ENCODE peak calls at places on chromosomes 1 and 21, in five cellular contexts. One of them, this sample, is unnamed.

GRCh38 chr1:113389356-113389952 is 861 bp upstream of the MAGI3 start:
- DNase-seq in astrocyte: no peak
- DNase-seq in mammary epithelial cell: no peak
- DNase-seq in GM12878: no peak
- DNase-seq in MM.1S: peak; percentile 9
- DNase-seq in this sample: no peak

GRCh38 chr1:209063816-209064664 is 519.5 kb upstream of the CAMK1G start:
- DNase-seq in astrocyte: no peak
- DNase-seq in MM.1S: no peak
- DNase-seq in GM12878: no peak
- DNase-seq in mammary epithelial cell: no peak
- DNase-seq in this sample: no peak

GRCh38 chr1:89095737-89096136 is 30.2 kb downstream of the GBP2 start:
- DNase-seq in astrocyte: no peak
- DNase-seq in MM.1S: no peak
- DNase-seq in GM12878: no peak
- DNase-seq in mammary epithelial cell: no peak
- DNase-seq in this sample: no peak

GRCh38 chr1:24763671-24764070 is 18.4 kb downstream of the CLIC4 start:
- DNase-seq in MM.1S: no peak
- DNase-seq in astrocyte: no peak
- DNase-seq in mammary epithelial cell: no peak
- DNase-seq in GM12878: no peak
- DNase-seq in this sample: no peak

GRCh38 chr1:9249534-9250335 is 15.2 kb downstream of the H6PD start:
- DNase-seq in GM12878: no peak
- DNase-seq in mammary epithelial cell: no peak
- DNase-seq in MM.1S: peak; percentile 20
- DNase-seq in astrocyte: no peak
- DNase-seq in this sample: peak; percentile 35

GRCh38 chr1:89987170-89987819 is 7.6 kb upstream of the ZNF326 start:
- DNase-seq in astrocyte: no peak
- DNase-seq in MM.1S: peak; percentile 79
- DNase-seq in GM12878: peak; percentile 45
- DNase-seq in mammary epithelial cell: peak; percentile 66
- DNase-seq in this sample: peak; percentile 87

GRCh38 chr1:48610628-48611542 is 138.9 kb upstream of the SPATA6 start:
- DNase-seq in GM12878: no peak
- DNase-seq in MM.1S: no peak
- DNase-seq in astrocyte: no peak
- DNase-seq in mammary epithelial cell: no peak
- DNase-seq in this sample: no peak

GRCh38 chr1:89550995-89551394 is 26.4 kb downstream of the LRRC8B start:
- DNase-seq in astrocyte: no peak
- DNase-seq in MM.1S: no peak
- DNase-seq in mammary epithelial cell: no peak
- DNase-seq in GM12878: no peak
- DNase-seq in this sample: no peak

GRCh38 chr1:155077346-155077745 is 1.3 kb upstream of the EFNA3 start:
- DNase-seq in GM12878: no peak
- DNase-seq in mammary epithelial cell: no peak
- DNase-seq in astrocyte: no peak
- DNase-seq in MM.1S: peak; percentile 84
- DNase-seq in this sample: no peak

GRCh38 chr1:9440763-9441194 is 98.5 kb upstream of the SLC25A33 start:
- DNase-seq in GM12878: no peak
- DNase-seq in astrocyte: no peak
- DNase-seq in MM.1S: no peak
- DNase-seq in mammary epithelial cell: no peak
- DNase-seq in this sample: no peak

GRCh38 chr1:41431490-41432350 is 52.8 kb downstream of the EDN2 start:
- DNase-seq in astrocyte: no peak
- DNase-seq in GM12878: no peak
- DNase-seq in mammary epithelial cell: no peak
- DNase-seq in MM.1S: no peak
- DNase-seq in this sample: no peak

GRCh38 chr1:94819945-94820746 is at the start of gene SLC44A3:
- DNase-seq in astrocyte: peak; percentile 51
- DNase-seq in mammary epithelial cell: peak; percentile 41
- DNase-seq in MM.1S: peak; percentile 37
- DNase-seq in GM12878: no peak
- DNase-seq in this sample: no peak

GRCh38 chr1:69569281-69569970 is 1.7 kb downstream of the LRRC7 start:
- DNase-seq in astrocyte: no peak
- DNase-seq in MM.1S: no peak
- DNase-seq in mammary epithelial cell: no peak
- DNase-seq in GM12878: no peak
- DNase-seq in this sample: no peak

GRCh38 chr1:47317841-47318240 is 3.9 kb upstream of the STIL start:
- DNase-seq in GM12878: no peak
- DNase-seq in astrocyte: peak; percentile 90
- DNase-seq in mammary epithelial cell: peak; percentile 58
- DNase-seq in MM.1S: no peak
- DNase-seq in this sample: no peak

GRCh38 chr1:107183011-107183410 is 42.2 kb downstream of the NTNG1 start:
- DNase-seq in MM.1S: no peak
- DNase-seq in astrocyte: peak; percentile 22
- DNase-seq in GM12878: no peak
- DNase-seq in mammary epithelial cell: peak; percentile 14
- DNase-seq in this sample: peak; percentile 76

GRCh38 chr1:228852511-228853088 is 117.3 kb downstream of the RHOU start:
- DNase-seq in mammary epithelial cell: no peak
- DNase-seq in astrocyte: no peak
- DNase-seq in MM.1S: no peak
- DNase-seq in GM12878: no peak
- DNase-seq in this sample: no peak

GRCh38 chr1:55827350-55827749 is 612.2 kb upstream of the USP24 start:
- DNase-seq in mammary epithelial cell: peak; percentile 66
- DNase-seq in astrocyte: peak; percentile 96
- DNase-seq in GM12878: no peak
- DNase-seq in MM.1S: no peak
- DNase-seq in this sample: no peak

GRCh38 chr1:151970641-151971040 is 23.0 kb downstream of the S100A10 start:
- DNase-seq in GM12878: no peak
- DNase-seq in mammary epithelial cell: peak; percentile 65
- DNase-seq in MM.1S: no peak
- DNase-seq in astrocyte: no peak
- DNase-seq in this sample: peak; percentile 45

GRCh38 chr1:232435746-232436145 is 194.2 kb downstream of the SIPA1L2 start:
- DNase-seq in astrocyte: peak; percentile 66
- DNase-seq in GM12878: no peak
- DNase-seq in mammary epithelial cell: no peak
- DNase-seq in MM.1S: no peak
- DNase-seq in this sample: peak; percentile 62

GRCh38 chr1:112717263-112717662 is 2.1 kb upstream of the PPM1J start:
- DNase-seq in mammary epithelial cell: no peak
- DNase-seq in GM12878: no peak
- DNase-seq in MM.1S: no peak
- DNase-seq in astrocyte: no peak
- DNase-seq in this sample: no peak

GRCh38 chr1:109890115-109890953 is 20.3 kb upstream of the CSF1 start:
- DNase-seq in GM12878: no peak
- DNase-seq in astrocyte: no peak
- DNase-seq in mammary epithelial cell: no peak
- DNase-seq in MM.1S: no peak
- DNase-seq in this sample: no peak

GRCh38 chr1:8464987-8465386 is 147.1 kb downstream of the SLC45A1 start:
- DNase-seq in astrocyte: no peak
- DNase-seq in MM.1S: no peak
- DNase-seq in mammary epithelial cell: no peak
- DNase-seq in GM12878: no peak
- DNase-seq in this sample: peak; percentile 50

GRCh38 chr21:45323487-45324380 is 36.0 kb upstream of the POFUT2 start:
- DNase-seq in mammary epithelial cell: no peak
- DNase-seq in astrocyte: no peak
- DNase-seq in MM.1S: no peak
- DNase-seq in GM12878: no peak
- DNase-seq in this sample: no peak

GRCh38 chr1:218346391-218347204 is 1.5 kb downstream of the TGFB2 start:
- DNase-seq in mammary epithelial cell: peak; percentile 32
- DNase-seq in MM.1S: no peak
- DNase-seq in GM12878: no peak
- DNase-seq in astrocyte: peak; percentile 41
- DNase-seq in this sample: peak; percentile 39

GRCh38 chr1:160522136-160522535 is 919 bp downstream of the SLAMF6 start:
- DNase-seq in astrocyte: no peak
- DNase-seq in GM12878: no peak
- DNase-seq in MM.1S: no peak
- DNase-seq in mammary epithelial cell: no peak
- DNase-seq in this sample: no peak

GRCh38 chr1:203519053-203519770 is 25.3 kb downstream of the OPTC start:
- DNase-seq in astrocyte: no peak
- DNase-seq in mammary epithelial cell: peak; percentile 45
- DNase-seq in MM.1S: no peak
- DNase-seq in GM12878: no peak
- DNase-seq in this sample: no peak

GRCh38 chr1:174297351-174297750 is 138.0 kb downstream of the RABGAP1L start:
- DNase-seq in mammary epithelial cell: no peak
- DNase-seq in astrocyte: no peak
- DNase-seq in GM12878: no peak
- DNase-seq in MM.1S: no peak
- DNase-seq in this sample: peak; percentile 5

GRCh38 chr1:198794498-198794897 is 155.7 kb downstream of the PTPRC start:
- DNase-seq in astrocyte: peak; percentile 42
- DNase-seq in GM12878: no peak
- DNase-seq in MM.1S: no peak
- DNase-seq in mammary epithelial cell: peak; percentile 67
- DNase-seq in this sample: no peak

GRCh38 chr1:212743901-212744475 is 44.3 kb upstream of the BATF3 start:
- DNase-seq in astrocyte: no peak
- DNase-seq in mammary epithelial cell: no peak
- DNase-seq in MM.1S: no peak
- DNase-seq in GM12878: no peak
- DNase-seq in this sample: no peak

GRCh38 chr1:99292946-99293345 is 28.7 kb downstream of the PLPPR4 start:
- DNase-seq in mammary epithelial cell: no peak
- DNase-seq in GM12878: no peak
- DNase-seq in astrocyte: peak; percentile 43
- DNase-seq in MM.1S: no peak
- DNase-seq in this sample: no peak

GRCh38 chr1:10693497-10694273 is 102.8 kb downstream of the CASZ1 start:
- DNase-seq in astrocyte: no peak
- DNase-seq in GM12878: no peak
- DNase-seq in mammary epithelial cell: no peak
- DNase-seq in MM.1S: no peak
- DNase-seq in this sample: peak; percentile 44

DNA sequence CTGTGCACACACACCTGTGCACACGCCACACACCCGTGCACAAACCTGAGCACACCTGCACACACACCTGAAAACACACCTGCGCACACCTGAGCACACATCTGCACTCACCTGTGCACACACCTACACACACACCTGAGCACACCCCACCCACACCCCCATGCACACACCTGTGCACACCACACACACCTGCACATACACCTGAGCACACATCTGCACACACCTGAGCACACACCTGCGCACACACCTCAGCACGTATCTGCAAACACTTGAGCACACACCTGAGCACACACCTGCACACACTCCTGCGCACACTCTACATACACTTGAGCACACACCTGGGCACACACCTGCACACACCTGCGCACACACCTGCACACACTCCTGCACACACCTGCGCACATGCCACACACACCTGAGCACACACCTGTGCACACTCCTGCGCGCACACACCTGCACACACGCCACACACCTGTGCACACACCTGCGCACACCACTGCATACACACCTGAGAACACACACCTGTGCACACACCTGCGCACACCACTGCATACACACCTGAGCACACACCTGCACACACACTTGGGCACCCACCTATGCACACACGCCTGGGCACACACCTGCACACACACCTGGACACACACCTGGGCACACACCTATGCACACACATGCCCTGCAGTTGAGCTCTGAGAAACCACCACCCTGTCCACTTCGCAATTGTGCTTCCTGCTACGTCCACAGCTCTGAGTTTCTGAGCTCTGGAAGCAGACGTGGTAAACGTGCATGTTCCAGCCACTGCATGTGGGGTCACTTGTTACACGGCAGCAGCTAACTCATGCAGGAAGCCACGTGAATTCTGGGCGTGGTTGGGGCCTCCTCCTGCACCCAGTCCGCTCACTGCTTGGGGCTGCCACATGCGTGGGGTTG is 8.0 kb upstream of the C1orf159 start:
- DNase-seq in GM12878: no peak
- DNase-seq in MM.1S: no peak
- DNase-seq in mammary epithelial cell: no peak
- DNase-seq in astrocyte: no peak
- DNase-seq in this sample: peak; percentile 64
- TF ChIP-seq EZH2 in GM12878: no peak
- TF ChIP-seq EZH2 in MM.1S: no peak
- TF ChIP-seq EZH2 in mammary epithelial cell: no peak
- TF ChIP-seq EZH2 in astrocyte: no peak
- TF ChIP-seq EZH2 in this sample: no peak

GRCh38 chr21:41477641-41478318 is 30.2 kb downstream of the TMPRSS2 start:
- DNase-seq in astrocyte: peak; percentile 18
- DNase-seq in MM.1S: peak; percentile 92
- DNase-seq in GM12878: no peak
- DNase-seq in mammary epithelial cell: peak; percentile 27
- DNase-seq in this sample: no peak
- H3K4me1 ChIP-seq in astrocyte: peaks cover 9% of the 10 kb centered on the region
- H3K4me1 ChIP-seq in MM.1S: peaks cover 33% of the 10 kb centered on the region
- H3K4me1 ChIP-seq in GM12878: peaks cover 3% of the 10 kb centered on the region
- H3K4me1 ChIP-seq in mammary epithelial cell: peaks cover 11% of the 10 kb centered on the region
- H3K4me1 ChIP-seq in this sample: no peaks in the 10 kb centered on the region

DNA sequence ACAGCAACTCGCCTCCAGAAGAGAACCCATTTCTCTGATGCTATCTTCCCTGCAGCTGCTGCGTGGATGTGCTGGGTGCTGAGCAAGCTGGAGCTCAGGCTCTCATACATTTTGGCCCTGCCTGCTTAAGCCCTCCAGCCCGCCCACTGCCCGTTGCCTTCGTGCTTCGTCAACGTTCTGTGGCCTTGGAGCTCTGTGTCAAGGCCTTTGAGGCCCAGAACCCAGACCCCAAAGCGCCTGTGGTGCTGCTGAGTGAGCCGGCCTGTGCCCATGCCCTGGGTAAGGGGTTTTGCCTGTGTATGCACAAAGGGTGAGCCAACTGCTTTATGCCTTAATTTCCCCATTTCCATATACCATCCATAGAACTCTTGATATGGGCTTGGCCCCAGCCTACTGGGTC is 1.1 kb downstream of the DPH2 start:
- DNase-seq in mammary epithelial cell: no peak
- DNase-seq in MM.1S: no peak
- DNase-seq in astrocyte: no peak
- DNase-seq in GM12878: no peak
- DNase-seq in this sample: no peak
- TF ChIP-seq EZH2 in mammary epithelial cell: no peak
- TF ChIP-seq EZH2 in MM.1S: no peak
- TF ChIP-seq EZH2 in astrocyte: no peak
- TF ChIP-seq EZH2 in GM12878: no peak
- TF ChIP-seq EZH2 in this sample: no peak

GRCh38 chr1:205317311-205317917 is 4.1 kb downstream of the NUAK2 start:
- DNase-seq in GM12878: no peak
- DNase-seq in MM.1S: no peak
- DNase-seq in astrocyte: peak; percentile 43
- DNase-seq in mammary epithelial cell: peak; percentile 68
- DNase-seq in this sample: no peak
- H3K4me1 ChIP-seq in GM12878: peaks cover 22% of the 10 kb centered on the region
- H3K4me1 ChIP-seq in MM.1S: peaks cover 70% of the 10 kb centered on the region
- H3K4me1 ChIP-seq in astrocyte: peaks cover 56% of the 10 kb centered on the region
- H3K4me1 ChIP-seq in mammary epithelial cell: peaks cover 47% of the 10 kb centered on the region
- H3K4me1 ChIP-seq in this sample: peaks cover 14% of the 10 kb centered on the region

GRCh38 chr21:38817371-38818335 is 11.9 kb downstream of the ETS2 start:
- DNase-seq in MM.1S: no peak
- DNase-seq in GM12878: no peak
- DNase-seq in astrocyte: peak; percentile 75
- DNase-seq in mammary epithelial cell: peak; percentile 81
- DNase-seq in this sample: no peak
- TF ChIP-seq EZH2 in MM.1S: no peak
- TF ChIP-seq EZH2 in GM12878: no peak
- TF ChIP-seq EZH2 in astrocyte: no peak
- TF ChIP-seq EZH2 in mammary epithelial cell: no peak
- TF ChIP-seq EZH2 in this sample: no peak

This sample was measured in A673.